ENCODE peak calls at places on chromosomes 11 and 22, in six cellular contexts. V, K, T, Z, F and E are unnamed samples.

GRCh38 chr22:48943567-48944432 is 883.9 kb downstream of the BRD1 start:
- DNase-seq in Z (peak; percentile 88), T (peak; percentile 60), F (no peak), K (no peak), V (no peak), E (no peak)

GRCh38 chr11:23232652-23233051 is 372.4 kb upstream of the CCDC179 start:
- DNase-seq in V (no peak), Z (no peak), T (no peak), K (no peak), F (no peak), E (no peak)

GRCh38 chr22:26477341-26477731 is 6.2 kb downstream of the HPS4 start:
- DNase-seq in F (no peak), Z (no peak), V (no peak), T (no peak), K (no peak), E (no peak)

GRCh38 chr22:19824197-19825015 is 30.3 kb downstream of the GNB1L start:
- DNase-seq in K (peak; percentile 87), F (no peak), T (peak; percentile 57), Z (no peak), V (no peak), E (no peak)

GRCh38 chr11:103338621-103339484 is 229.6 kb downstream of the DYNC2H1 start:
- DNase-seq in K (no peak), Z (no peak), T (no peak), V (no peak), F (no peak), E (no peak)

GRCh38 chr22:42174062-42174461 is 43.5 kb upstream of the CYP2D6 start:
- DNase-seq in Z (no peak), V (no peak), F (no peak), T (no peak), K (no peak), E (no peak)

GRCh38 chr11:95450547-95451123 is 219.6 kb upstream of the SESN3 start:
- DNase-seq in F (no peak), K (no peak), Z (no peak), T (no peak), V (no peak), E (no peak)

GRCh38 chr22:26918236-26918635 is 260.8 kb downstream of the MIAT start:
- DNase-seq in F (no peak), V (no peak), T (no peak), Z (no peak), K (no peak), E (no peak)

GRCh38 chr11:130246719-130247118 is 68.0 kb downstream of the ZBTB44 start:
- DNase-seq in K (no peak), T (no peak), V (no peak), F (no peak), Z (no peak), E (no peak)

GRCh38 chr22:25484498-25484897 is 80.0 kb upstream of the GRK3 start:
- DNase-seq in F (no peak), T (no peak), K (no peak), Z (no peak), V (no peak), E (no peak)

GRCh38 chr11:131767421-131767820 is 397.0 kb downstream of the NTM start:
- DNase-seq in T (no peak), V (no peak), Z (no peak), K (no peak), F (no peak), E (no peak)

GRCh38 chr22:21455334-21456089 is 11.7 kb upstream of the TMEM191C start:
- DNase-seq in V (no peak), T (peak; percentile 47), Z (no peak), K (no peak), F (no peak), E (no peak)

DNA sequence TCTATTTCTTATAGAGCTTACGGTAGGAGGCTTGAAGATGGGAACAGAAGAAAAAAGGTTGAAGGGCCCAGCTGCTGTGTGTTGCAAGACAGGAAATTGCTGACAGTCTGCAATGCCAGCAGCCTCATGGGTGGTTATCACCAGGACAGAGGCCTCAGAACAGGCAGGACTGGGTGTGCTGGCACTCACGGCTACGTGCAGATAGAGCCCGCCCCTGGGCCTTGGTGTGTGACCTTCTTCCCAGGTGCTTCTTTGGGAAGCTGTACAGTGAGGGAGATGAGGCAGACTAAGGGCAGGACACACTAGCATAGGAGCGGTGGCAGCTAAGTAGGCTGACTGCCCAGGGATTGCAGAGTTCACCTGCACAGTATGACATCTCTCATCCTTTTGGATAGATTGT is 12.6 kb downstream of the PRAME start:
- DNase-seq in T (no peak), V (peak; percentile 57), Z (no peak), F (peak; percentile 17), K (no peak), E (no peak)
- H3K27me3 ChIP-seq in T (no peaks in the 10 kb centered on the region), V (no peaks in the 10 kb centered on the region), Z (peaks cover 23% of the 10 kb centered on the region), F (no peaks in the 10 kb centered on the region), K (no peaks in the 10 kb centered on the region), E (no peaks in the 10 kb centered on the region)

GRCh38 chr11:119980431-119980830 is 157.5 kb downstream of the TRIM29 start:
- DNase-seq in K (no peak), T (no peak), V (no peak), Z (no peak), F (no peak), E (no peak)

GRCh38 chr11:119983240-119983732 is 154.6 kb downstream of the TRIM29 start:
- DNase-seq in Z (no peak), K (no peak), T (no peak), V (no peak), F (no peak), E (no peak)

GRCh38 chr11:119985551-119985950 is 152.4 kb downstream of the TRIM29 start:
- DNase-seq in T (no peak), V (no peak), K (no peak), F (no peak), Z (no peak), E (no peak)

GRCh38 chr11:119983816-119984215 is 154.1 kb downstream of the TRIM29 start:
- DNase-seq in T (no peak), V (no peak), Z (no peak), K (no peak), F (no peak), E (no peak)

DNA sequence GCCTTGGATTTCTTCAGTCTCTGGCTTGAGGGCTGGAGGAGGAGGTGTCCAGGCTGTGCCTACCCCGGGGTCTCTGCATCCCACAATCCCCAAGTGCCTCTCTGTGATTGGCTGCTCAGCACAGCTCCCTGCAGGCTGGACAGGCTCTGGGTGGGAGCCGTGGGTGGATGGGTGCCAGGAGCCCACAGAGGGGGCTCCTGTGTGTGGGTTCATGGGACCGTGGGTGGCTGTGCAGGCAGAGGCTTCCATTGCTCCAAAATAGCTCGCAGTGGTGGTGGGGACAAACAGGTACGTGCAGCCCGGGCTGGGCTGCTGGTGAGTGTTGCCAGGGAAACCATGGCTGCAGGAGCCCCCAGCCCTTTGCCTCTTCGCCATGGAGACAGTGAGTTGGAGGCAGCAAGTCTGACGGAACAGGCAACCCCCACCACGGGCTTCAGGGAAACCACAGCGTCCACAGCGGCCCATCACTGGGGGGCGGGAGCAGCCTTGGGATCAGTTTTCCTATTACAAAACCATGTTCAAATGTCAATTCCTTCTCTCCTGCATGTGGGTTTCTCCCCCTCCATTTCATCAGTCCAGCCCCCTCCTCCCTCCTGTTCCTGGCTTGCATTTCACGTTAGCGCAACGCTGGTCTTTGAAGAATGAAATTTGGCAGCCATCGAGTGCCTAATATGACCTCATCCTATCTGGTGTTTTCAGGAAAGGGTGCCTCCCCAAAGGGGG is 155.2 kb downstream of the TRIM29 start:
- DNase-seq in Z (no peak), K (no peak), V (no peak), T (peak; percentile 51), F (no peak), E (no peak)
- H3K27me3 ChIP-seq in Z (peaks cover 46% of the 10 kb centered on the region), K (no peaks in the 10 kb centered on the region), V (no peaks in the 10 kb centered on the region), T (peaks cover 14% of the 10 kb centered on the region), F (peaks cover 12% of the 10 kb centered on the region), E (no peaks in the 10 kb centered on the region)

GRCh38 chr11:117877120-117877784 is 794 bp upstream of the FXYD6 start:
- DNase-seq in F (no peak), Z (no peak), T (no peak), K (no peak), V (no peak), E (no peak)

GRCh38 chr11:117876341-117877119 is at the start of gene FXYD6:
- DNase-seq in Z (no peak), F (no peak), T (peak; percentile 74), K (no peak), V (no peak), E (peak; percentile 78)

GRCh38 chr11:117874910-117875396 is 1.5 kb downstream of the FXYD6 start:
- DNase-seq in V (no peak), Z (no peak), K (no peak), F (no peak), T (no peak), E (no peak)

GRCh38 chr11:117875397-117876048 is 935 bp downstream of the FXYD6 start:
- DNase-seq in F (no peak), Z (no peak), K (no peak), V (no peak), T (no peak), E (no peak)

GRCh38 chr11:117876049-117876340 is 463 bp downstream of the FXYD6 start:
- DNase-seq in Z (no peak), K (no peak), F (no peak), T (no peak), V (no peak), E (no peak)
- H3K27me3 ChIP-seq in Z (peaks cover 23% of the 10 kb centered on the region), K (no peaks in the 10 kb centered on the region), F (peaks cover 64% of the 10 kb centered on the region), T (peaks cover 40% of the 10 kb centered on the region), V (no peaks in the 10 kb centered on the region), E (no peaks in the 10 kb centered on the region)

GRCh38 chr22:50268655-50269113 is 1.5 kb downstream of the MAPK11 start:
- DNase-seq in Z (no peak), T (peak; percentile 80), K (no peak), V (no peak), F (no peak), E (peak; percentile 52)
- H3K27me3 ChIP-seq in Z (peaks cover 10% of the 10 kb centered on the region), T (peaks cover under 1% of the 10 kb centered on the region), K (no peaks in the 10 kb centered on the region), V (no peaks in the 10 kb centered on the region), F (peaks cover 23% of the 10 kb centered on the region), E (no peaks in the 10 kb centered on the region)